ENCODE peak calls at places on chromosomes 5 and 9, in nine cellular contexts. Y is HL-60, J is tibial artery, H is fibroblast of mammary gland, N is foreskin fibroblast, V is thyroid gland, F is GM06990, R is left ventricle myocardium inferior, A is A549. Z is an unnamed sample.

GRCh38 chr5:135135530-135136201 is 101.6 kb upstream of the PITX1 start:
- DNase-seq in N (no peak), F (no peak), R (peak), J (peak), V (peak), A (peak), H (peak), Y (no peak), Z (peak)

GRCh38 chr5:181099453-181100086 is 31.4 kb downstream of the OR2V1 start:
- DNase-seq in H (no peak), V (no peak), J (peak), Y (no peak), A (peak), R (no peak), F (no peak), N (no peak), Z (no peak)

GRCh38 chr9:131100445-131100844 is 4.1 kb downstream of the AIF1L start:
- DNase-seq in F (no peak), R (no peak), J (peak), A (no peak), Y (no peak), N (no peak), H (no peak), V (peak), Z (no peak)

GRCh38 chr9:105007143-105007542 is 79.2 kb upstream of the ABCA1 start:
- DNase-seq in N (peak), A (peak), J (no peak), H (peak), F (no peak), R (no peak), V (no peak), Y (peak), Z (peak)

GRCh38 chr5:131209506-131210191 is 38.9 kb downstream of the LYRM7 start:
- DNase-seq in R (no peak), J (no peak), F (peak), H (no peak), A (no peak), V (peak), N (no peak), Y (peak), Z (no peak)

GRCh38 chr5:108637110-108637509 is 110.6 kb upstream of the FER start:
- DNase-seq in V (no peak), J (no peak), R (no peak), N (peak), F (no peak), Y (no peak), A (no peak), H (peak), Z (peak)

GRCh38 chr9:124297553-124297905 is 39.8 kb downstream of the NEK6 start:
- DNase-seq in Y (no peak), V (peak), A (peak), F (no peak), J (no peak), H (peak), R (peak), N (peak), Z (peak)

GRCh38 chr5:158951461-158951860 is 148.3 kb downstream of the EBF1 start:
- DNase-seq in J (no peak), N (no peak), R (no peak), Y (no peak), H (no peak), A (no peak), V (no peak), F (no peak), Z (no peak)

GRCh38 chr5:10457682-10458574 is 16.2 kb downstream of the ROPN1L start:
- DNase-seq in H (peak), F (no peak), J (no peak), N (no peak), A (peak), Y (no peak), R (peak), V (no peak), Z (peak)

GRCh38 chr5:158967566-158967965 is 132.2 kb downstream of the EBF1 start:
- DNase-seq in Y (no peak), R (no peak), V (no peak), N (peak), A (peak), F (no peak), J (no peak), H (peak), Z (peak)

GRCh38 chr5:132003170-132003744 is 8.2 kb downstream of the ACSL6 start:
- DNase-seq in Y (no peak), H (no peak), N (no peak), R (peak), A (no peak), V (no peak), F (no peak), J (no peak), Z (no peak)

GRCh38 chr5:76733049-76733417 is 17.1 kb downstream of the F2R start:
- DNase-seq in A (no peak), F (no peak), V (no peak), J (no peak), H (no peak), N (no peak), Y (no peak), R (no peak), Z (no peak)

GRCh38 chr5:106154280-106154716 is 1516.4 kb downstream of the EFNA5 start:
- DNase-seq in V (no peak), A (no peak), R (no peak), F (no peak), H (no peak), J (no peak), N (no peak), Y (no peak), Z (no peak)

GRCh38 chr9:137725598-137725997 is 106.8 kb downstream of the EHMT1 start:
- DNase-seq in N (no peak), Y (no peak), R (no peak), V (no peak), A (no peak), F (no peak), H (no peak), J (no peak), Z (no peak)

GRCh38 chr5:55498466-55498865 is 36.3 kb downstream of the PLPP1 start:
- DNase-seq in J (no peak), R (no peak), A (no peak), F (no peak), N (no peak), Y (no peak), V (no peak), H (no peak), Z (no peak)

GRCh38 chr5:124651663-124652513 is 94.6 kb downstream of the ZNF608 start:
- DNase-seq in A (peak), V (peak), Y (no peak), H (no peak), N (peak), J (peak), R (peak), F (peak), Z (peak)

GRCh38 chr5:163248333-163248732 is 189.1 kb upstream of the CCNG1 start:
- DNase-seq in F (no peak), Y (no peak), N (no peak), A (no peak), H (no peak), R (no peak), J (no peak), V (no peak), Z (no peak)

GRCh38 chr5:180207593-180207992 is 1.4 kb downstream of the RASGEF1C start:
- DNase-seq in V (no peak), H (no peak), J (no peak), F (no peak), N (no peak), A (no peak), R (no peak), Y (no peak), Z (no peak)

DNA sequence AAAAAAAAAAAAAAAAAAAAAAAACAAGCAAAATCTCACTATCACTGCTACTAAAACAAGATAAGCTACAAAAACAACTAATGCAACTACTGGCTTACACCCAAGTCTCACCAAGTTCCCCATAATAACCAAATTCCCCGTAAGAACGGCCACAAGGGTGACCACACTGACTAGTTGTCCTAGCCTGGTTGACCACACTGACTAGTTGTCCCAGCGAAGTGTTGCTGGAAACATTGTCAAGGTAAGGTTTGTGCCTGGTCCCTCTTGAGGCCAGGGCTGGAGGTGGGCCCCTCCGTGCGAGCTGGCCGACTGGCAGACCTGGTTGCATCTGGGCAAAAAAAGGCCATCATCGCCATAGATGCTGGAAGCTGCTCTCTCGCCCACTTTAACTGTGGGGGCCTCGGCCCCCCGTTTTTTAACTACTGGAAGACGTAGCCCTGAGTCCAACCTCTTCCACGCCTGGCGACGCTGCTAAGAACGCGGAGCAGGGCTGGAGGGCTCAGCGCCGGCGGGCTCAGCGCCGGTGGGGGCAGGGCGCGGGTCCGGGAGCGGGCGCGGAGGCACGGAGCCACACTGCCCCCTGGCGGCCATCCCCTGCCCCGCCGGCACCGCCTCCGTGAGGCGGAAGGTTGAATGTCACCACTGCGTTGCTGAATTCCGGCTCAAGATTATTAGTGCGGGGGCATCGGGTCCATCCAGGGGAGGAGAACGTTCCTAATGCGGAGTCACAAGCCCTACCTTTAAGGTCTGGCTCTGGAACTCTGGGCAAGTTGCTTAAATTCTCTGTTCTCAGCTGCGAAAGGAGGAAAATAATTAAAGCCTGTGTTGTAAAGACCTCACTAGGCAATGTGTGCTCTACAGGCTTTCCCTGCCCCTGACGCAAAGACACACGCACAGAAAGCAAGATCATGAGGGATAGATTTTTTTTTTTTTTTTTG is 84.0 kb downstream of the HSD17B3 start:
- DNase-seq in V (peak), R (peak), F (peak), N (peak), J (peak), H (peak), Y (peak), A (peak), Z (peak)
- H3K4me3 ChIP-seq in V (no peak), R (peak), F (peak), N (peak), J (peak), H (peak), Y (peak), A (peak), Z (peak)

GRCh38 chr5:63960646-63961045 is 1.6 kb downstream of the HTR1A start:
- DNase-seq in Y (no peak), V (no peak), F (no peak), H (no peak), R (no peak), A (no peak), N (no peak), J (no peak), Z (no peak)
- TF ChIP-seq CTCF in Y (no peak), V (no peak), F (no peak), H (no peak), R (no peak), A (no peak), N (no peak), J (no peak), Z (no peak)

GRCh38 chr9:136660971-136661540 is 1.7 kb upstream of the EGFL7 start:
- DNase-seq in J (no peak), V (no peak), R (no peak), N (no peak), A (no peak), Y (no peak), F (no peak), H (no peak), Z (no peak)
- H3K4me3 ChIP-seq in J (no peak), V (no peak), R (peak), N (no peak), A (no peak), Y (no peak), F (no peak), H (no peak), Z (no peak)

GRCh38 chr9:121634800-121635261 is 16.6 kb upstream of the DAB2IP start:
- DNase-seq in V (peak), H (peak), Y (no peak), R (no peak), N (no peak), F (no peak), J (no peak), A (peak), Z (no peak)
- TF ChIP-seq CTCF in V (peak), H (peak), Y (no peak), R (peak), N (peak), F (peak), J (peak), A (peak), Z (no peak)

DNA sequence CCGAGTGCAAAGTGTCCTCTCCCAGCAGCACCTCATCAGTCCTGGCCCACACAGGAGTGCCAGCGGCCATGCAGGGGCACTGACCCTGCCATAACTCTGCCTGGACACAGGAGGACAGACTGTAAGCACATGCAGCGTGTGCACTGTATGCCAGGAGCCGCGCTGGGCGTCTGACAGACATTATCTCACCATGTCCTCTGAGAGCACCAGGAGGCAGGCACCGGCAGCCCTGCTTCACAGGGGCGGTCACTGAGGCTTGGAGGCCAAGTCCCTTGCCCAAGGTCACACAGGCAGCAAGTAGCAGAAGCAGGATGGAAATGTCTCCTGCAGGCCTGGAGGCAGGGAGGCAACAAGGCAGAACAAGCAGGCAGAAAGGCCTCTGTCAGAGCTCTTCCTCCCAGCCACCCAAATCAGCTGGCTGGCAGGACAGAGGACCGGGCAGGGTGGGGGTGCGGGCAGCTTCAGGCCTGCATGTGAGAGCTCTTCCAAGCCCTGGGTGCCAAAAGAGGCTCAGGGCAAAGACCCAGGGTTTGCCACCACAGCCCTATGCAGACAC is 8.4 kb downstream of the EEIG1 start:
- DNase-seq in F (no peak), A (no peak), H (no peak), Y (no peak), V (peak), R (peak), J (no peak), N (no peak), Z (no peak)
- H3K4me3 ChIP-seq in F (no peak), A (no peak), H (no peak), Y (no peak), V (no peak), R (peak), J (no peak), N (no peak), Z (no peak)

GRCh38 chr5:72320022-72320898 is at the start of the genes MRPS27 and PTCD2:
- DNase-seq in H (peak), R (peak), V (peak), J (peak), Y (peak), F (peak), N (peak), A (peak), Z (peak)
- TF ChIP-seq CTCF in H (peak), R (peak), V (no peak), J (no peak), Y (no peak), F (peak), N (no peak), A (peak), Z (no peak)

GRCh38 chr9:96121162-96121561 is 180.8 kb downstream of the HSD17B3 start:
- DNase-seq in J (no peak), F (no peak), Y (no peak), R (no peak), N (no peak), H (peak), V (no peak), A (no peak), Z (no peak)

GRCh38 chr9:96117398-96118060 is 184.4 kb downstream of the HSD17B3 start:
- DNase-seq in F (no peak), N (no peak), V (no peak), Y (peak), R (no peak), H (no peak), J (no peak), A (no peak), Z (no peak)

GRCh38 chr9:96122255-96122654 is 179.7 kb downstream of the HSD17B3 start:
- DNase-seq in V (no peak), A (peak), R (no peak), F (no peak), J (no peak), Y (no peak), H (no peak), N (no peak), Z (no peak)

GRCh38 chr9:96113045-96113444 is 188.9 kb downstream of the HSD17B3 start:
- DNase-seq in R (no peak), J (no peak), Y (no peak), H (no peak), V (no peak), A (peak), F (no peak), N (no peak), Z (no peak)

DNA sequence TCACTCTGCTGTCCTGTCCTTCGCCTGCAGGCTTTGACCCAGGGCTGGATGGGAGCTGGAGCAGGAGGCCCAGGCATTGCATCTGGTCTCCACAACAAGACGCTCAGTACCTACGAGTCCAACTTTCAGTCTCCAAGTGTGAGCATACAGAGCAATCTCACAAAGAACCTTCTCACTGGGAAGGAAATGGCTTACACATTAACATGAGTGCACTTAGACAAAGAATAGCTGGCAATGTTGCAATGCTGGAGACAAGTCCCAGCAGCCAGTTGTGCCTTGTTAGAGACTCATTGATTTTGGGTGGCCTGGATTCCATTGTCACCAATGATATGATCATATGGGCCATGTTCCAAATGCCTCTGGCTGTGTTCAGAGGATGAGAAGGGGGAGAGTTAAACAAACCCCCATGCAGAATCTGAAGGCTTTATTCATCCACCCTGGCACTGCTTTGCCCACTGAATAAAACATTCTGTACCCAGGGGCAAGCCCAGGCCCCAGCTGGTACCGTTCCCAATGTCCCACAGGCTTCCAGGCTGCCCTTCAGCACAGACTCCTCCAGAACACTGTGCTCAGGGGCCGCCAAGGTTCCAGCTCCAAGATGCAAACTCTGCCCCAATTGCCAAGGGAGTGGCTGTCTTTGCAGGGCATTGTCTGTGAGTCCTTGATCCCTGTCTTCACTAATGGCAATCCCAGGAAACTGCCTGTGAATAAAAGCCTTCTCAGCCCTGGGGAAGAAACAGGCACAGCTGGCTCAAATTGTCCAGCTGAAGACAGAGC is 185.5 kb downstream of the HSD17B3 start:
- DNase-seq in F (no peak), N (no peak), J (no peak), Y (no peak), A (peak), R (no peak), V (no peak), H (no peak), Z (peak)
- H3K4me3 ChIP-seq in F (no peak), N (no peak), J (no peak), Y (no peak), A (peak), R (no peak), V (no peak), H (no peak), Z (no peak)

GRCh38 chr5:1175015-1175414 is 26.4 kb upstream of the SLC6A19 start:
- DNase-seq in A (no peak), V (no peak), R (peak), F (no peak), N (no peak), Y (no peak), H (no peak), J (no peak), Z (no peak)

GRCh38 chr5:1173485-1174070 is 27.8 kb upstream of the SLC6A19 start:
- DNase-seq in A (no peak), N (no peak), F (no peak), R (no peak), J (no peak), Y (no peak), V (no peak), H (no peak), Z (no peak)

GRCh38 chr5:1172670-1173404 is 28.6 kb upstream of the SLC6A19 start:
- DNase-seq in A (no peak), R (no peak), H (no peak), V (no peak), F (no peak), Y (no peak), N (no peak), J (no peak), Z (no peak)

GRCh38 chr5:1175801-1176472 is 25.5 kb upstream of the SLC6A19 start:
- DNase-seq in F (no peak), N (no peak), A (no peak), V (no peak), R (peak), Y (no peak), J (no peak), H (no peak), Z (no peak)

DNA sequence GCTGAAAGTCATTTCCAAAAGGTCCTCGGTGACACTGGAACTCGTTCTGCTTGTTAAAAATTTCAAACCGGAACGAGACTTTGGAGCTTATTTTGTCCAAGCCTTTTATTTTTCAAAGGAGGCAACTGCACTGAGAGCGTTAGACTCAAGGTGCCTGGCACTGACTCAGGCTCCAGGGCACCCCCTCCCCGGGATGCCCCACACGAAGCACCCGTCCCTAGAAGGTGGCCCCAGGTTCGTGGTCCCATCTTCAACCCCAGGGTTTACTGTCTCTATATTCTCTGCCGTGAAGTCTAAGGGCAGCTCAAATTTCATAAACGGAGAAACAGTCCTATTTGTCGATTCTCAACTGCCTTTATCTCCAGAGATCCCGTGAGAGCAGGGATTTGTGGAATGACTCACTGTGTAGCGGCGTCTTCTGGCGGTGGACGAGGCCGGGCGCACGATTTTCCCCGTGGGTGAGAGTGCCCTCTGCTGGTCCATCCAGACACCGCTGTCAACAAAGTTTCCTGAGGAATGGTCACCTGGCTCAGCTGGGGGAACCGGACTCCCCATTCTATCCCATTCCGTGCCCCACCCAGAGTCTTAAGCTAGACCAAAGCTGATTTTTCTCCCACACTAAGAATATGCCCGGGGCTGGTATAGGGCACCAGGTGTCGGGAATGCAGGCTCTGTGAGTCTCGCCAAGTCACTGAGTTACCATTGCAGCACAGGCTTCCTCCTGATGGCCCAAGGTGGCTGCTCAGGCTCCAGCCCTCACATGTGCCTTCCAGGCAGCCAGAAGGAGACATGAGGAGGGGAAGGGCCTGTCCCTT is 27.1 kb upstream of the SLC6A19 start:
- DNase-seq in A (peak), J (no peak), Y (peak), R (peak), N (peak), V (peak), F (no peak), H (peak), Z (peak)
- TF ChIP-seq CTCF in A (peak), J (peak), Y (peak), R (peak), N (peak), V (peak), F (peak), H (peak), Z (peak)